ENCODE peak calls at places on chromosomes 3 and 15, in seven cellular contexts. D, H, F, J, I, U and W are unnamed samples.

GRCh38 chr15:26091184-26091583 is 228.1 kb upstream of the ATP10A start:
- DNase-seq in D (no peak), U (no peak), F (no peak), J (no peak), I (no peak), H (no peak), W (no peak)

GRCh38 chr3:149658444-149659172 is 783 bp upstream of the WWTR1 start:
- DNase-seq in I (peak; percentile 60), H (no peak), J (no peak), F (peak; percentile 51), D (peak; percentile 80), U (peak; percentile 84), W (peak; percentile 81)

GRCh38 chr3:122268257-122269024 is 56.6 kb upstream of the CSTA start:
- DNase-seq in D (no peak), F (no peak), U (no peak), I (no peak), J (no peak), H (no peak), W (no peak)

GRCh38 chr3:72368331-72368975 is 479.8 kb downstream of the SHQ1 start:
- DNase-seq in F (no peak), I (no peak), H (no peak), J (no peak), D (no peak), U (no peak), W (no peak)

GRCh38 chr3:171646357-171647133 is 163.7 kb downstream of the PLD1 start:
- DNase-seq in H (no peak), D (no peak), I (no peak), F (no peak), J (peak; percentile 7), U (peak; percentile 70), W (no peak)

GRCh38 chr3:136109499-136109898 is 86.6 kb downstream of the MSL2 start:
- DNase-seq in D (no peak), H (no peak), I (no peak), J (no peak), U (no peak), F (no peak), W (no peak)

GRCh38 chr3:140529096-140529495 is 148.8 kb upstream of the TRIM42 start:
- DNase-seq in D (no peak), U (no peak), F (no peak), I (no peak), H (no peak), J (no peak), W (no peak)

GRCh38 chr15:65922621-65923020 is 53.3 kb downstream of the RAB11A start:
- DNase-seq in J (no peak), I (no peak), F (peak; percentile 31), U (no peak), D (no peak), H (no peak), W (no peak)

GRCh38 chr15:64985382-64986033 is 4.2 kb downstream of the SPG21 start:
- DNase-seq in F (no peak), H (peak; percentile 68), I (no peak), J (peak; percentile 64), D (no peak), U (peak; percentile 41), W (no peak)

GRCh38 chr15:40344631-40345120 is 3.9 kb upstream of the CCDC9B start:
- DNase-seq in F (peak; percentile 64), H (peak; percentile 76), J (peak; percentile 45), U (peak; percentile 36), D (peak; percentile 91), I (peak; percentile 85), W (no peak)

GRCh38 chr15:40345225-40345866 is 4.6 kb upstream of the CCDC9B start:
- DNase-seq in J (no peak), D (no peak), I (peak; percentile 20), U (no peak), H (no peak), F (no peak), W (no peak)

GRCh38 chr15:40346579-40347558 is 4.0 kb upstream of the PHGR1 start:
- DNase-seq in H (no peak), I (peak; percentile 10), F (peak; percentile 37), U (no peak), D (no peak), J (peak; percentile 35), W (no peak)

GRCh38 chr15:40347559-40348470 is 3.0 kb upstream of the PHGR1 start:
- DNase-seq in D (no peak), I (peak; percentile 89), U (no peak), J (no peak), F (peak; percentile 45), H (no peak), W (no peak)

GRCh38 chr15:40345867-40346578 is 4.8 kb upstream of the PHGR1 start:
- DNase-seq in J (no peak), U (no peak), H (no peak), D (no peak), I (peak; percentile 89), F (no peak), W (no peak)
- TF ChIP-seq CTCF in J (no peak), U (no peak), H (no peak), D (no peak), I (no peak), F (no peak), W (no peak)

GRCh38 chr3:37170513-37170912 is 3.9 kb downstream of the LRRFIP2 start:
- DNase-seq in F (no peak), H (no peak), I (no peak), D (no peak), J (no peak), U (no peak), W (no peak)
- TF ChIP-seq POLR2AphosphoS5 in F (no peak), H (no peak), I (no peak), D (no peak), J (no peak), U (no peak), W (no peak)

GRCh38 chr3:18946524-18946923 is 201.8 kb upstream of the KCNH8 start:
- DNase-seq in I (no peak), U (no peak), F (no peak), H (peak; percentile 80), D (no peak), J (peak; percentile 1), W (no peak)
- TF ChIP-seq CTCF in I (no peak), U (no peak), F (no peak), H (no peak), D (no peak), J (no peak), W (no peak)

GRCh38 chr3:30496496-30496966 is 109.9 kb upstream of the TGFBR2 start:
- DNase-seq in D (no peak), U (no peak), H (peak; percentile 64), F (no peak), J (no peak), I (peak; percentile 24), W (no peak)
- TF ChIP-seq POLR2AphosphoS5 in D (no peak), U (no peak), H (no peak), F (no peak), J (no peak), I (peak; percentile 70), W (peak; percentile 17)

DNA sequence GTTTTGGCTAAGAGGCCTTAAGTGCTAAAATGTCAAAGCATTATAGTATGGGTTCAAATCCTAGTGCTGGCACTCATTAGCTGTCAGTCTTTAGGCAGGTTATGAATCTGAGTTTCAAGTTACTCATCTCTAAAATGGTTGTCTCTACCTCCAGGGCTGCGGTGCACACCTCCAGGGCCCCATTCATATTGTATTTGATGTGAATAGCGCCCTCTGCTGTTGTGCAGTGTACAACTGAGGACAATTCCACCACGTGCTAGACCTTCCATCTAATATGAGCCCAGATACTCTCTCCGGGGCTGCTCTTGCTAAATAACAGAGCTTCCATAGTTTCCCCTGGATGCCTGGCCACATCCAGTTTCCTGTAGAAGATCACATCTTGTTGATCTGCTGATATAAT is 54.3 kb downstream of the OXNAD1 start:
- DNase-seq in U (no peak), J (peak; percentile 25), D (no peak), F (no peak), I (no peak), H (no peak), W (no peak)
- TF ChIP-seq CTCF in U (peak; percentile 38), J (no peak), D (no peak), F (no peak), I (peak; percentile 13), H (no peak), W (no peak)

DNA sequence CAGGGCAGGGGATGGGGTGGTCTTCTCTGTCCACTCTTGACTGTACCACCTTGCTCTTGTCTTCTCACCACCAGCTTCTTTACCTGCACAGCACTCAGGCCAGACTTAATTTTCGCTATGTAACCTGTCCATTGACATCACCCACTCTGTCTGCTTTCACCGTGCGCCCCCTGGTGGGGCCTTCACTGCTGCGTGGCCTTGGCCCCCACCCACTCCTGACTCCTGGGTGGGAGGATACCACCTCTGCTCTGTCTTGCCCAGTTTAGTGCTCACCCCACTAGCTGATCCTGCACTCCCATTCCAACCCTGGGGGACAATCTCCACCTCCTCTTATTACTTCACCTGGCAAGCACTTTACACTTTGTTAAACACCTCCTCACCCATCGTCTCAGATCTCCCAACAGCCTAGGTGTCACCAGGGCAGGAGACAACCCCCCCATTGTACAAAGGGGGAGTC is 17.7 kb downstream of the PTH1R start:
- DNase-seq in J (peak; percentile 36), I (peak; percentile 74), D (peak; percentile 90), H (peak; percentile 62), F (peak; percentile 90), U (peak; percentile 56), W (peak; percentile 63)
- TF ChIP-seq POLR2AphosphoS5 in J (no peak), I (no peak), D (no peak), H (no peak), F (no peak), U (no peak), W (peak; percentile 29)

DNA sequence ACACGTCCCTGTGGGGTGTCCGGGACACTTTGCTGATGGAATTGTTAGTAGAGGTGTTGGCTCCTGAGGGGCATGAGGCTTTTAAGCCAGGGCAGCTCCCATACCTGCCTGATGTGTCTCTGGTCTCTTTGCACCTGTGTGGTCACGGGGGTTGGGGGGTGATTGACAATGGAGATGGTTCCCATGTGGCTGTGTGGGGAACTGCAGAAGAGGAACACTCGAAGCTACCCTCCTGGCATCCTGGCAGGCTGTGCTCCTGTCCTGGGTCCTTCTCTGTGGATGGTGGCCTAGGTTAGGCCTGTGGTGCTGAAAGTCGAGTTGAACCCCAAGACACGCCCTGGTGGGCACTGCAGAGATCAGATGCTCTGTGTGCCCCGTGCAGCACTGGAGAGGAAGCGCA is 73.4 kb downstream of the HMCES start:
- DNase-seq in D (no peak), U (no peak), H (no peak), I (no peak), J (no peak), F (no peak), W (no peak)
- TF ChIP-seq CTCF in D (no peak), U (no peak), H (peak; percentile 14), I (no peak), J (peak; percentile 20), F (no peak), W (no peak)

GRCh38 chr15:45457641-45458539 is 64.7 kb downstream of the SLC30A4 start:
- DNase-seq in I (peak; percentile 79), F (no peak), U (peak; percentile 86), H (peak; percentile 78), J (peak; percentile 77), D (no peak), W (peak; percentile 82)

GRCh38 chr15:45456212-45457106 is 66.1 kb downstream of the SLC30A4 start:
- DNase-seq in D (peak; percentile 83), U (peak; percentile 81), J (peak; percentile 65), H (peak; percentile 90), F (peak; percentile 53), I (peak; percentile 71), W (no peak)

GRCh38 chr15:45451265-45451664 is 71.3 kb downstream of the SLC30A4 start:
- DNase-seq in F (no peak), J (no peak), D (peak; percentile 7), H (no peak), I (no peak), U (no peak), W (no peak)

GRCh38 chr15:45457215-45457614 is 65.3 kb downstream of the SLC30A4 start:
- DNase-seq in F (no peak), I (no peak), U (no peak), J (no peak), D (no peak), H (no peak), W (no peak)

GRCh38 chr15:45454825-45455224 is 67.7 kb downstream of the SLC30A4 start:
- DNase-seq in F (peak; percentile 61), I (peak; percentile 80), D (peak; percentile 92), U (no peak), H (peak; percentile 89), J (no peak), W (peak; percentile 66)
- TF ChIP-seq POLR2AphosphoS5 in F (peak; percentile 41), I (no peak), D (no peak), U (no peak), H (no peak), J (no peak), W (peak; percentile 39)